ENCODE peak calls at places on chromosomes 11 and 22, in five cellular contexts. O is RWPE1, G is GM06990, Y is astrocyte, X is esophagus squamous epithelium. P is an unnamed sample.
A peak's percentile ranks its signal among the peaks of the same experiment; 100 is the strongest.

GRCh38 chr11:102347526-102348331 is 715 bp downstream of the BIRC2 start:
- DNase-seq in O (peak; percentile 9), G (no peak), Y (peak; percentile 35), X (no peak), P (peak; percentile 13)

GRCh38 chr11:116893906-116894305 is 56.5 kb upstream of the APOA1 start:
- DNase-seq in O (no peak), G (no peak), Y (no peak), X (no peak), P (no peak)

GRCh38 chr11:1570001-1570453 is 2.0 kb downstream of the DUSP8 start:
- DNase-seq in O (no peak), G (no peak), Y (no peak), X (no peak), P (no peak)

GRCh38 chr11:68402355-68403031 is 58.1 kb upstream of the PPP6R3 start:
- DNase-seq in O (no peak), G (no peak), Y (no peak), X (no peak), P (no peak)

GRCh38 chr11:66842896-66843775 is at the start of gene RCE1:
- DNase-seq in O (peak; percentile 93), G (peak; percentile 94), Y (peak; percentile 67), X (peak; percentile 56), P (peak; percentile 98)

GRCh38 chr11:14506532-14506931 is 6.9 kb upstream of the COPB1 start:
- DNase-seq in O (no peak), G (no peak), Y (peak; percentile 47), X (no peak), P (no peak)

GRCh38 chr11:122089111-122089510 is 26.9 kb downstream of the BLID start:
- DNase-seq in O (no peak), G (no peak), Y (no peak), X (no peak), P (no peak)

GRCh38 chr11:71298016-71298550 is 45.7 kb upstream of the SHANK2 start:
- DNase-seq in O (no peak), G (no peak), Y (no peak), X (no peak), P (no peak)

GRCh38 chr22:27456696-27457503 is 344.7 kb downstream of the MN1 start:
- DNase-seq in O (peak; percentile 90), G (no peak), Y (peak; percentile 93), X (no peak), P (no peak)

GRCh38 chr11:34988294-34989255 is 72.2 kb downstream of the PDHX start:
- DNase-seq in O (no peak), G (peak; percentile 31), Y (peak; percentile 85), X (no peak), P (peak; percentile 11)

GRCh38 chr22:41264408-41264941 is 21.5 kb downstream of the RANGAP1 start:
- DNase-seq in O (no peak), G (no peak), Y (no peak), X (no peak), P (no peak)

GRCh38 chr11:58006940-58007339 is 16.7 kb upstream of the OR9Q1 start:
- DNase-seq in O (peak; percentile 4), G (no peak), Y (peak; percentile 29), X (no peak), P (no peak)

GRCh38 chr22:42473484-42474193 is 41.4 kb upstream of the NFAM1 start:
- DNase-seq in O (peak; percentile 44), G (no peak), Y (peak; percentile 14), X (no peak), P (peak; percentile 51)

GRCh38 chr22:44012172-44012571 is 11.9 kb upstream of the PARVB start:
- DNase-seq in O (no peak), G (no peak), Y (no peak), X (no peak), P (no peak)

GRCh38 chr11:63017306-63017974 is 1.8 kb upstream of the SLC22A8 start:
- DNase-seq in O (no peak), G (no peak), Y (no peak), X (no peak), P (no peak)

GRCh38 chr11:57406337-57406904 is 16.0 kb upstream of the PRG2 start:
- DNase-seq in O (no peak), G (peak; percentile 29), Y (peak; percentile 42), X (no peak), P (peak; percentile 58)

GRCh38 chr22:22934543-22935055 is 47.0 kb downstream of the IGLL5 start:
- DNase-seq in O (no peak), G (peak; percentile 73), Y (no peak), X (no peak), P (no peak)

GRCh38 chr11:94876645-94877445 is 96.5 kb downstream of the CWC15 start:
- DNase-seq in O (peak; percentile 88), G (no peak), Y (peak; percentile 96), X (no peak), P (peak; percentile 79)

GRCh38 chr11:90846628-90847027 is 623.8 kb upstream of the CHORDC1 start:
- DNase-seq in O (no peak), G (no peak), Y (no peak), X (no peak), P (no peak)

DNA sequence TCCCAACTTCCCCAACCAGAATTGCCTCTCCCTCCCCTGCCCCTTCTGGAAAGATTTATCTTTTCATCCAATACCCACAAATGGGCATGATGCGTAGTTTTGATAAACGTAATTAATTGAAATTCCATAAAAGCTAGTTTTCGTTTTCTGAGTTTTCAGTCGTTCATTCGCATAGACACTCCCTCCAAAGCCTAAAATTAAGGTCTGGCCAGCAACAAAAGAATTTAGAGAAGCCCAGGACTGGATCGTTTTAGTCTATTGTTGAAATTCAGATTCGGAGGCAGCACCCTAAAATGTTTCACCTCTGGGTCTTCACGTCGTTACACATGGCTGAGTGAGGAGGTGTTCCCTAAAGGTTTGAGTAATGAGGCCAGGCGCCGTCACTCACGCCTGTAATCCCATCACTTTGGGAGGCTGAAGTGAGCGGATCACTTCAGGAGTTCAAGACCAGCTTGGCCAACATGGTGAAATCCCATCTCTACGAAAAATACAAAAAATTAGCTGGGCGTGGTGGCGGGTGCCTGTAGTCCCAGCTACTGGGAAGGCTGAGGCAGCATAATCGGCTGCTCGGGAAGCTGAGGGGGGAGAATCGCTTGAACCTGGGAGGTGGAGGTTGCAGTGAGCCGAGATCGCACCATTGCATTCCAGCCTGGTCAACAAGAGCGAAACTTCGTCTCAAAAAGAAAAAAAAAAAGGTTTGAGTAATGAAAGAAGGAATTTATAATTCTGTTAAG is 589 bp upstream of the NDUFC2 start:
- DNase-seq in O (no peak), G (no peak), Y (no peak), X (no peak), P (no peak)
- TF ChIP-seq CTCF in O (no peak), G (no peak), Y (no peak), X (no peak), P (no peak)

GRCh38 chr11:7570938-7571337 is 57.1 kb downstream of the PPFIBP2 start:
- DNase-seq in O (no peak), G (no peak), Y (no peak), X (no peak), P (no peak)

GRCh38 chr11:7573193-7573557 is 59.4 kb downstream of the PPFIBP2 start:
- DNase-seq in O (no peak), G (no peak), Y (no peak), X (no peak), P (no peak)

GRCh38 chr11:7573558-7574296 is 59.9 kb downstream of the PPFIBP2 start:
- DNase-seq in O (no peak), G (no peak), Y (no peak), X (no peak), P (no peak)

GRCh38 chr11:7571640-7572000 is 57.8 kb downstream of the PPFIBP2 start:
- DNase-seq in O (peak; percentile 71), G (no peak), Y (peak; percentile 30), X (no peak), P (peak; percentile 32)

DNA sequence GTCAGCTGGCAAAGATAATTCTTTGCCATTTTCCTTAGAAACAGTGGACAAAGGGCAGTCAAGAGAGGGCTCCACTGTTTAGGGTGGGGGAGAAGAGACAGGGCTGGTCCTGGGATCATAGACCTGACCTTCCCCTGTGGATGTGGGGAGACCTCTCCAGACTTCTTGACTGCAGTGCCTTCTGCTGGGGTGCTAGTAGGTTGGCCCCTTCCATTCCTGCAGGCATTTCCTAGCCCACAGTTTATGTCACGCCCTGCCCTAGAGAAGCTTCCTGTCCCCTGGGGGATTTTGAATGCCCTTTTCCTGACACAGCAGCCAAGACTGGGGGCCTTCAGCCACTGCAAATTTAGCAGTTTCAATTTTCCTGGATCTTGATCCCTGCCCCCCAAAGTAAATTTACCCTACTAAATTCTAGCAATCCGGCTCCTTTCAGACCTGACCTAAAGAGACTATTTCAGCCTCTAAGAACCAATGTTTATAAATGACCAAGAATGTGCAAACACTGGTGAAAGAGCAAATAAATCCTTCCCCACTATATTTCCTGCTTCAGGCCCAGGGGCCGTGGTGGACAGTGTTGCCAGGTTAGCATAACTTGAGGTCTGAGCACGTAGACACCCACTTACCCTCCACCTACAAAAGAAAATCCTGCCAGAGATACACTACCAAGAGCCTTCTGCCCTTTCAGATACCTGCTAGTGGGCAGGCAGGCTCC is 58.4 kb downstream of the PPFIBP2 start:
- DNase-seq in O (no peak), G (no peak), Y (no peak), X (no peak), P (no peak)
- TF ChIP-seq CTCF in O (peak; percentile 59), G (no peak), Y (no peak), X (no peak), P (no peak)

GRCh38 chr11:109644158-109644557 is 222.2 kb downstream of the C11orf87 start:
- DNase-seq in O (no peak), G (no peak), Y (no peak), X (no peak), P (no peak)

DNA sequence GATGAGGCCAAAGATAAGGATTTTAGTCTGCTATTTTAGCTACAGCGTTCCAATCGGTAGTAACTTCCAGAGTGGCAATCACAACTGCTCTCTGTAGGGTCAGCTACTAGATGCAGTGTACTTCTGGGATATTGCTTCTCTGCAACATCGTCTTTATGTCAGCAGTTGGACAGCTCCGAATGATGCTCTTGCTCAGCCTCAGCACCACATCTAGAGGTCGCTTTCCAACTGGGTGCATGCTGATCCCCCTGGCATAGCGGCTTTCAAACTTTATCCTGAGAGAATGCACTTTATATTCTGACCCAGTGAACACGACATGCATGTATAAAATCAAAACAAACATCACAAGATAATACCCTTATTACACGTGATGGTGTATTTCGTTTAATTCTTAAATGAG is 219.6 kb downstream of the C11orf87 start:
- DNase-seq in O (peak; percentile 27), G (no peak), Y (peak; percentile 47), X (no peak), P (no peak)
- TF ChIP-seq CTCF in O (no peak), G (no peak), Y (no peak), X (no peak), P (no peak)

DNA sequence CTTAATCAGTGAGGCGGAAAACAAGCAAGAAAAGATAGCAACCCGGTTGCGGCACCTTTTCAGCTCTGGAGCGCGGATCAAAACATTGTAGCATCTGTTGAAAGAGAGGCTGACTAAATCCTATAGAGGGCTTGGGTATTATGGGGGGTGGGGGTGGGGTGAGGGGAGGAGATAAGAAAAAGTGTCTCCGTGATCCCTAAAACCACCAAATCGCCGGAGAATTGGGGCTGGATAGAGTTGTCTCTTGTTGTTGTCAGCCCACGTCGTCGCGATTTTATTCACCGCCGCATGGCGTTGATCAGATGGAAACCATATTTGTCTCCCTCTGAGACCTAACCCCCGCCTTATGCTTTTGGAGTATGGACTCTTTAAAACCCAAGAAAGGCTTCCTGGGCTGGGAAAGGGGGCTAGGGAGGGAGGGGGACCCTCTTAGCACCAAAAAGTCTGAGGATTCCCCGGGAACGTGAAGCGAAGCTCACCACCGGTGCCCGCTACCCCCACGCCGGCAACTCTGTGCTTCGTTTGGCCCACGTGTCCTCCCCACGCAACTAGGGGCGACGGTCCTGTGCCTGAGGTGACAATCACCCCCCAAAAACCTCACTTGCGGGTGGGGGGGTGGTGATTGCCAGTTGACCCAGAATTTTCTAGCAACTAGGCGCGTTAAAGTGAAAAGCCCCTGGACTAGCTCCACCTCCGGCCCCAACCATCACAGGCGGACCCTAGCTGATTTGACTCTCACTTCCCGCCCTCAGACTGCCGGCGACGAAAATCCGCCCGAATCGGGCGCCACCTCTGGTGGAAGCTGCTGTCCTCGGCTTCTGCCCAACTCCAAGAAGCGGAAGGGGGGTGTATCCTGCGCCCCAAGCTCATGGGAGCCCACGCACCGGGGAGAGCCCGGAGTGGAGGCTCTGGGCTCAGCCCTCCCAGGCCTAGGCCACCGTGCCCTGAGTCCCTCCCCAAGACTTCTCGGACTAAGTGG is 12.8 kb downstream of the PAX6 start:
- DNase-seq in O (no peak), G (peak; percentile 69), Y (no peak), X (no peak), P (peak; percentile 66)
- TF ChIP-seq CTCF in O (no peak), G (peak; percentile 55), Y (no peak), X (no peak), P (peak; percentile 11)